ENCODE peak calls at places on chromosomes 7 and 10, in eight cellular contexts. T is CD8-positive, alpha-beta memory T cell; V is uterus; U is upper lobe of left lung; O is A549; Y is heart left ventricle; A is right lobe of liver; N is Peyer's patch. X is an unnamed sample. For H3K9me3, the result is how much of the 10 kb centered on the place peaks cover.

GRCh38 chr7:139515266-139515665 is 8.2 kb upstream of the CLEC2L start:
- DNase-seq in U (no peak), N (no peak), Y (no peak), A (no peak), T (no peak), V (no peak), O (no peak), X (no peak)

GRCh38 chr7:98785929-98786571 is 83.8 kb downstream of the TMEM130 start:
- DNase-seq in V (no peak), T (no peak), Y (no peak), N (no peak), U (no peak), A (no peak), O (peak), X (no peak)

GRCh38 chr10:64261092-64261491 is 739.9 kb downstream of the REEP3 start:
- DNase-seq in A (no peak), N (no peak), U (no peak), V (no peak), T (no peak), O (no peak), Y (no peak), X (no peak)

GRCh38 chr7:114082934-114083647 is 164.3 kb upstream of the PPP1R3A start:
- DNase-seq in Y (peak), V (peak), T (no peak), O (no peak), N (no peak), U (no peak), A (peak), X (no peak)

GRCh38 chr10:77279207-77279606 is 358.4 kb downstream of the KCNMA1 start:
- DNase-seq in Y (no peak), T (peak), A (peak), N (no peak), O (no peak), V (peak), U (no peak), X (no peak)

GRCh38 chr7:150996289-150997074 is 5.7 kb downstream of the NOS3 start:
- DNase-seq in U (no peak), O (no peak), V (no peak), A (peak), T (no peak), Y (peak), N (no peak), X (no peak)

GRCh38 chr7:45911311-45911710 is 9.8 kb downstream of the IGFBP3 start:
- DNase-seq in N (no peak), A (no peak), T (no peak), Y (no peak), O (no peak), U (no peak), V (no peak), X (no peak)

GRCh38 chr7:149354119-149354518 is 92.1 kb downstream of the ZNF783 start:
- DNase-seq in A (no peak), O (no peak), N (no peak), T (no peak), Y (no peak), V (no peak), U (no peak), X (no peak)

GRCh38 chr10:116688241-116688711 is 54.1 kb downstream of the HSPA12A start:
- DNase-seq in U (no peak), Y (peak), V (peak), T (no peak), O (no peak), N (no peak), A (no peak), X (no peak)

GRCh38 chr7:158031820-158032424 is 555.7 kb downstream of the PTPRN2 start:
- DNase-seq in V (no peak), Y (no peak), T (no peak), A (no peak), U (no peak), O (no peak), N (no peak), X (peak)

GRCh38 chr7:158030566-158030965 is 557.1 kb downstream of the PTPRN2 start:
- DNase-seq in Y (no peak), U (no peak), V (no peak), N (no peak), A (no peak), O (no peak), T (no peak), X (peak)

GRCh38 chr7:158034571-158034970 is 553.1 kb downstream of the PTPRN2 start:
- DNase-seq in A (no peak), U (no peak), V (no peak), O (no peak), Y (no peak), N (no peak), T (no peak), X (no peak)

GRCh38 chr7:158035343-158035742 is 552.3 kb downstream of the PTPRN2 start:
- DNase-seq in N (no peak), V (no peak), O (no peak), U (no peak), T (no peak), Y (no peak), A (no peak), X (no peak)

GRCh38 chr7:158033196-158033595 is 554.4 kb downstream of the PTPRN2 start:
- DNase-seq in N (no peak), V (no peak), T (no peak), Y (no peak), U (no peak), O (no peak), A (no peak), X (no peak)
- H3K9me3 ChIP-seq in N (under half), V (under half), T (under half), Y (under half), U (under half), O (under half), A (under half), X (under half)

DNA sequence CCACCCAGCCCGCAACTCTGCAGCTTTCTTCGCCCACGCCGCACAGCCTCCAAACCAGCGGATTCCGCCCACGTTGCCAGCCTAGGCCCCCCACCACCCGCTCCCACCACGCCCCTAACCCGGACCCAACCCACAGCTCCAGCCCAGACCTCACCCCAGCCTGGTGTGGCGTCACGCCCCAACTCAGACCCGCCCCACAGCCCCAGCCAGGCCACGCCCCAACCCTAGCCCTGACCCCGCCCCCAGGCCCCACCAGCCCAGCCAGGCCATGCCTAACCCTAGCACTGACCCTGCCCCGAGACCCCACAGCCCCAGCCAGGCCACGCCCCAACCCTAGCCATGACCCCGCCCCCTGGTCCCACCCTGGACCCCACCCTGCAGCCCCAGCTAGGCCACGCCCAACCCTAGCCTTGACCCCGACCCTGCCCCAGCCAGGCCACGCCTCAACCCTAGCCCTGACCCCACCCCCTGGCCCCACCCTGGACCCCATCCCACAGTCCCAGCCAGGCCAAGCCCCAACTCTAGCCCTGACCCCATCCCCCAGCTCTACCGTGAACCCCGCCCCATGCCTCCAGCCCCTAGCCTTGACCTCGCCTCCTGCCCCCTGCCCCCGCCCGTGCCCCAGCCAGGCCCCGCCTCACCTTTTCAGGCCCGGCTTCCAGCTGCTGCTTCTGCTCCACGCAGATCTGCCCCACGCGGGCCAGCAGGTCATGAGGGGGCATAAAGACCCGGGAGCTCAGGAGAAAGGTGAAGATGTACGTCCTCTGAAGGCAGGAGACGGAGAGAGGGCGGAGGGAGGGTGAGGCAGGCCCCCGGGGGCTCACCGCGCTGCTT is 64.0 kb downstream of the RASGEF1A start:
- DNase-seq in V (peak), A (peak), U (peak), Y (peak), O (peak), N (peak), T (no peak), X (peak)
- H3K4me3 ChIP-seq in V (peak), A (no peak), U (peak), Y (peak), O (no peak), N (peak), T (no peak), X (peak)

DNA sequence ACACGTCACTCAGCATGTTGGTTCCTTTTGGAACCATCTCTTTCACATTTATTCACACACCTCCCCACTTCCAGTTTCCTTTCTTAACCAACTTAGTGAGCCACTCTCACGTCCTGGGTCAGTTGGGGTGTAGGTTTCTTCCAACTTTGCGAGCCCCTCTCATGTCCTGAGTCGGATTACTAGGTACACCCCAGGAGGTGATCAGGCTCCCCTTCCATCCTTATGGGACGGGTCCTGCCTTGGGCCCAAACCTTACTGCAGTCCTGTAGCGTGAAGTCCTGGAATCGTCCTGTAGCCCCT is 7.7 kb downstream of the ERV3-1 start:
- DNase-seq in V (no peak), U (no peak), A (no peak), Y (no peak), N (no peak), O (no peak), T (no peak), X (no peak)
- H3K9me3 ChIP-seq in V (under half), U (under half), A (under half), Y (under half), N (under half), O (half or more), T (under half), X (under half)

DNA sequence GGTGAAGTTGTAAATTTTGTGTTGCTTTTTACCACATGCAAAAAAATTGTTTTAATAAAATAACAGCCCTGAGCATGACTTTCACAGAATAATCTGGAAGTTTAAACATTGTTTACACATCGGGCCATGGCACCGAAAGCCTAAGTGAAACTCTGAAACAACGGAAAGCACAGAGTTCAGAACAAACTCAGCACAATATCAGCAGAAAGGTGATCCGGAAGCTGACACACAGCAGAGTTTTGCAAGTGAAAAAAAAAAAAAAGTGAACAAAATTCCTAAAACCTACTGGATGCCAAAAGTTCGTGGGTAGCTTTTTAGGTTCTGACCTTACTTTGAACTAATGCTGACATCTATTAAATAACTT is 39.8 kb downstream of the ELMO1 start:
- DNase-seq in A (no peak), N (peak), V (no peak), Y (no peak), U (no peak), T (no peak), O (no peak), X (no peak)
- H3K4me3 ChIP-seq in A (no peak), N (peak), V (no peak), Y (no peak), U (no peak), T (peak), O (no peak), X (no peak)

GRCh38 chr7:31476073-31476745 is 37.7 kb upstream of the ITPRID1 start:
- DNase-seq in N (no peak), Y (no peak), A (no peak), V (no peak), T (no peak), U (no peak), O (peak), X (no peak)

GRCh38 chr7:31478018-31478417 is 35.9 kb upstream of the ITPRID1 start:
- DNase-seq in Y (no peak), U (no peak), A (no peak), N (no peak), V (no peak), O (no peak), T (no peak), X (no peak)

GRCh38 chr7:31478744-31479143 is 35.1 kb upstream of the ITPRID1 start:
- DNase-seq in N (no peak), V (no peak), U (no peak), O (no peak), T (no peak), A (no peak), Y (no peak), X (no peak)
- H3K9me3 ChIP-seq in N (under half), V (under half), U (under half), O (under half), T (under half), A (under half), Y (under half), X (under half)

GRCh38 chr7:40647719-40648118 is 512.9 kb downstream of the SUGCT start:
- DNase-seq in Y (no peak), A (no peak), V (no peak), O (no peak), U (no peak), T (no peak), N (no peak), X (no peak)

GRCh38 chr7:40646717-40647116 is 511.9 kb downstream of the SUGCT start:
- DNase-seq in T (no peak), N (no peak), V (no peak), O (no peak), A (no peak), U (no peak), Y (no peak), X (no peak)

GRCh38 chr7:40644454-40645188 is 509.8 kb downstream of the SUGCT start:
- DNase-seq in N (no peak), Y (no peak), U (no peak), O (no peak), A (no peak), V (no peak), T (no peak), X (no peak)

GRCh38 chr7:40654171-40654570 is 519.4 kb downstream of the SUGCT start:
- DNase-seq in Y (no peak), T (no peak), N (no peak), V (no peak), O (no peak), U (no peak), A (no peak), X (no peak)

DNA sequence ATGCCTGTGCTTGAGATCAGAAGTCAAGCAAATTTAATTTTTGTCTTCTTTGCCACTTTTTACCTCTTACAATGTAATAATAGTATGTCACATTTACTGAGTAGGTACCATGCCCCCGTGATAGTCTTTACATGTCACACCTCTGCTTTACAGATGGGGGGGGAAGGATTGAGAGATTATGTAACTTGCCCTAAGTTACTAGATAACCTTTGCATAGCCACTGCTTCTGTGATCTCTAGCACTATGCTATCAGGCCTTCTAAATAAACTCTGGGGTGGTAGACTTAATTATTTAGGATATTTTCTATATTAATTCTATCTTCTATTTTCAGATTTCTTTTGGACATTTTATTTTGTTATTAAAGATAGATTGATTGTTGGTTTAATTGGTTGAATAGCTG is 514.4 kb downstream of the SUGCT start:
- DNase-seq in V (no peak), T (no peak), U (no peak), N (no peak), Y (no peak), A (no peak), O (no peak), X (no peak)
- H3K4me3 ChIP-seq in V (no peak), T (no peak), U (no peak), N (no peak), Y (no peak), A (no peak), O (no peak), X (no peak)

DNA sequence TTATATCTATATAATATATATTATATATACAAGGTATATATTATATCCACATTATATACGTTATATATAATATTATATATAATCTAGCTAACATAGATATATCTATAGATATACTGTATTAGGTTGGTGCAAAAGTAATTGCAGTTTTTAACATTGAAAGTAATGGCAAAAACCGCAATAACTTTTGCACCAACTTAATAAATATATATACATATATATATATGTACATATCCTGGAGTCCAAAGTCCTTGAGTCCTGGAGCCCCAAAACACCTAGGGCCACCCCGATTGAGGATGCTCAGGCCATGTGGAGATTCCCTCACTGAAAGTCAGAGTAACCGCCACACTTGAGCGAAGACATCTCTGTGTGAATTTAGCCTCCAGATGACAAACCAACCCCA is 408.2 kb upstream of the AUTS2 start:
- DNase-seq in A (no peak), U (no peak), V (no peak), O (no peak), N (no peak), Y (no peak), T (no peak), X (no peak)
- H3K9me3 ChIP-seq in A (under half), U (under half), V (under half), O (under half), N (under half), Y (under half), T (under half), X (under half)

X was measured in tibial artery.